ENCODE peak calls at places on chromosomes 3 and 15, in five cellular contexts. X is naive thymus-derived CD4-positive, alpha-beta T cell; R is NCI-H446 treated with DMSO at 0.1 percent for 48 hours; K is activated CD4-positive, CD25-positive, alpha-beta regulatory T cell treated with anti-CD3 and anti-CD28 coated beads, Interleukin-2, amount 50 U/mL, for 72 hours; M is T-helper 9 cell. Y is an unnamed sample.

GRCh38 chr15:60165111-60165510 is 161.0 kb downstream of the FOXB1 start:
- DNase-seq in X (no peak), R (no peak), K (no peak), M (no peak), Y (no peak)

GRCh38 chr15:76337739-76338554 is 1.4 kb downstream of the ISL2 start:
- DNase-seq in X (no peak), R (no peak), K (no peak), M (no peak), Y (no peak)

GRCh38 chr3:71156062-71156665 is 427.4 kb downstream of the FOXP1 start:
- DNase-seq in X (no peak), R (no peak), K (no peak), M (no peak), Y (no peak)

GRCh38 chr15:59594493-59594942 is 17.1 kb upstream of the GCNT3 start:
- DNase-seq in X (no peak), R (no peak), K (no peak), M (no peak), Y (no peak)

GRCh38 chr3:109073116-109073515 is 44.8 kb downstream of the MORC1 start:
- DNase-seq in X (no peak), R (no peak), K (no peak), M (no peak), Y (no peak)

GRCh38 chr3:73379465-73379864 is 245.3 kb downstream of the PDZRN3 start:
- DNase-seq in X (no peak), R (no peak), K (no peak), M (no peak), Y (no peak)

GRCh38 chr15:81809543-81809942 is 236.3 kb downstream of the MEX3B start:
- DNase-seq in X (no peak), R (peak), K (no peak), M (no peak), Y (peak)

GRCh38 chr3:182698078-182698477 is 95.2 kb upstream of the ATP11B start:
- DNase-seq in X (no peak), R (no peak), K (no peak), M (no peak), Y (no peak)

GRCh38 chr3:6928064-6928463 is 67.1 kb downstream of the GRM7 start:
- DNase-seq in X (no peak), R (no peak), K (no peak), M (no peak), Y (no peak)

GRCh38 chr3:6732807-6733206 is 128.1 kb upstream of the GRM7 start:
- DNase-seq in X (no peak), R (no peak), K (no peak), M (no peak), Y (no peak)

GRCh38 chr3:151197228-151197627 is 5.8 kb downstream of the GPR171 start:
- DNase-seq in X (no peak), R (no peak), K (no peak), M (no peak), Y (no peak)

GRCh38 chr3:115301364-115301860 is 154.3 kb upstream of the ZBTB20 start:
- DNase-seq in X (no peak), R (no peak), K (no peak), M (no peak), Y (no peak)

GRCh38 chr3:141456328-141456689 is 30.5 kb upstream of the RASA2 start:
- DNase-seq in X (no peak), R (no peak), K (no peak), M (no peak), Y (no peak)

GRCh38 chr15:70597056-70597603 is 166.2 kb downstream of the UACA start:
- DNase-seq in X (no peak), R (no peak), K (no peak), M (no peak), Y (no peak)

GRCh38 chr15:91855684-91856553 is 2.4 kb downstream of the SLCO3A1 start:
- DNase-seq in X (no peak), R (no peak), K (no peak), M (no peak), Y (no peak)

GRCh38 chr15:45157974-45158373 is 28.2 kb downstream of the DUOX1 start:
- DNase-seq in X (no peak), R (no peak), K (no peak), M (no peak), Y (no peak)

GRCh38 chr3:43180027-43180426 is 74.1 kb upstream of the POMGNT2 start:
- DNase-seq in X (no peak), R (no peak), K (no peak), M (peak), Y (no peak)

GRCh38 chr15:40957041-40957555 is 3.8 kb downstream of the CHAC1 start:
- DNase-seq in X (no peak), R (no peak), K (no peak), M (no peak), Y (no peak)

GRCh38 chr3:121493431-121493830 is 52.4 kb downstream of the POLQ start:
- DNase-seq in X (no peak), R (no peak), K (no peak), M (no peak), Y (no peak)

GRCh38 chr3:4083225-4084015 is 219.7 kb upstream of the SETMAR start:
- DNase-seq in X (no peak), R (no peak), K (no peak), M (no peak), Y (no peak)

GRCh38 chr3:108953210-108953609 is 469 bp downstream of the GUCA1C start:
- DNase-seq in X (no peak), R (no peak), K (no peak), M (no peak), Y (no peak)

GRCh38 chr3:186483611-186484340 is 60.4 kb downstream of the CRYGS start:
- DNase-seq in X (no peak), R (no peak), K (no peak), M (no peak), Y (no peak)

GRCh38 chr15:78906310-78906608 is 33.6 kb downstream of the MORF4L1 start:
- DNase-seq in X (no peak), R (no peak), K (no peak), M (no peak), Y (no peak)

GRCh38 chr15:101148166-101148880 is 103.5 kb downstream of the CHSY1 start:
- DNase-seq in X (no peak), R (no peak), K (no peak), M (no peak), Y (no peak)

GRCh38 chr15:35630985-35631384 is 85.0 kb upstream of the DPH6 start:
- DNase-seq in X (no peak), R (no peak), K (no peak), M (no peak), Y (no peak)

GRCh38 chr3:133829310-133829707 is 23.7 kb downstream of the SRPRB start:
- DNase-seq in X (no peak), R (no peak), K (no peak), M (no peak), Y (no peak)

GRCh38 chr3:57464801-57465200 is 79.3 kb downstream of the DNAH12 start:
- DNase-seq in X (no peak), R (no peak), K (no peak), M (no peak), Y (peak)

GRCh38 chr3:37935756-37936666 is 54.6 kb upstream of the VILL start:
- DNase-seq in X (no peak), R (no peak), K (no peak), M (no peak), Y (peak)

GRCh38 chr3:50372349-50372748 is 13.0 kb upstream of the TMEM115 start:
- DNase-seq in X (no peak), R (no peak), K (no peak), M (no peak), Y (no peak)

GRCh38 chr3:104594491-104594890 is 772.2 kb upstream of the ALCAM start:
- DNase-seq in X (no peak), R (no peak), K (no peak), M (no peak), Y (no peak)

GRCh38 chr3:58991623-58992022 is 58.2 kb downstream of the CFAP20DC start:
- DNase-seq in X (no peak), R (no peak), K (no peak), M (no peak), Y (no peak)

GRCh38 chr3:56930706-56931105 is 129.0 kb upstream of the ARHGEF3 start:
- DNase-seq in X (no peak), R (no peak), K (no peak), M (no peak), Y (no peak)

GRCh38 chr15:74291101-74292071 is 55.3 kb downstream of the CCDC33 start:
- DNase-seq in X (peak), R (no peak), K (peak), M (peak), Y (peak)

GRCh38 chr3:151268267-151269235 is 9.8 kb downstream of the P2RY14 start:
- DNase-seq in X (peak), R (no peak), K (no peak), M (no peak), Y (no peak)

GRCh38 chr3:97820780-97821179 is 1.0 kb upstream of the CRYBG3 start:
- DNase-seq in X (no peak), R (no peak), K (no peak), M (no peak), Y (no peak)

GRCh38 chr3:178003756-178004155 is 532.5 kb upstream of the KCNMB2 start:
- DNase-seq in X (no peak), R (no peak), K (no peak), M (no peak), Y (no peak)

GRCh38 chr3:128068156-128068620 is 16.0 kb downstream of the SEC61A1 start:
- DNase-seq in X (no peak), R (no peak), K (no peak), M (no peak), Y (peak)